ENCODE peak calls at places on chromosomes 13 and 19, in four cellular contexts. D is endodermal cell; Q is tibial nerve; N is CD4-positive, alpha-beta T cell. J is an unnamed sample.

GRCh38 chr19:850221-850978 is 1.7 kb upstream of the ELANE start:
- DNase-seq in D (peak), Q (peak), N (no peak), J (no peak)

GRCh38 chr13:76500894-76501293 is 385.3 kb downstream of the KCTD12 start:
- DNase-seq in D (no peak), Q (no peak), N (no peak), J (no peak)

GRCh38 chr13:70723732-70724131 is 615.5 kb upstream of the KLHL1 start:
- DNase-seq in D (no peak), Q (no peak), N (no peak), J (no peak)

GRCh38 chr19:5166262-5166661 is 174.3 kb downstream of the PTPRS start:
- DNase-seq in D (no peak), Q (no peak), N (no peak), J (no peak)

GRCh38 chr13:53151692-53152421 is 123.2 kb downstream of the OLFM4 start:
- DNase-seq in D (peak), Q (no peak), N (no peak), J (no peak)

GRCh38 chr13:45482571-45483173 is 17.9 kb downstream of the COG3 start:
- DNase-seq in D (no peak), Q (no peak), N (no peak), J (no peak)

GRCh38 chr19:38676878-38677646 is 29.6 kb downstream of the ACTN4 start:
- DNase-seq in D (no peak), Q (no peak), N (no peak), J (no peak)

GRCh38 chr13:67063036-67063435 is 167.1 kb downstream of the PCDH9 start:
- DNase-seq in D (no peak), Q (no peak), N (no peak), J (no peak)

GRCh38 chr19:43467730-43468129 is 2.3 kb upstream of the LYPD3 start:
- DNase-seq in D (no peak), Q (no peak), N (no peak), J (no peak)

GRCh38 chr19:10001899-10002298 is 8.4 kb downstream of the COL5A3 start:
- DNase-seq in D (peak), Q (no peak), N (no peak), J (no peak)

GRCh38 chr13:45433381-45433790 is 15.2 kb upstream of the SLC25A30 start:
- DNase-seq in D (peak), Q (no peak), N (no peak), J (no peak)

GRCh38 chr13:97810152-97810551 is 143.3 kb upstream of the IPO5 start:
- DNase-seq in D (no peak), Q (no peak), N (no peak), J (no peak)
- TF ChIP-seq CTCF in D (peak), Q (peak), N (no peak), J (no peak)

DNA sequence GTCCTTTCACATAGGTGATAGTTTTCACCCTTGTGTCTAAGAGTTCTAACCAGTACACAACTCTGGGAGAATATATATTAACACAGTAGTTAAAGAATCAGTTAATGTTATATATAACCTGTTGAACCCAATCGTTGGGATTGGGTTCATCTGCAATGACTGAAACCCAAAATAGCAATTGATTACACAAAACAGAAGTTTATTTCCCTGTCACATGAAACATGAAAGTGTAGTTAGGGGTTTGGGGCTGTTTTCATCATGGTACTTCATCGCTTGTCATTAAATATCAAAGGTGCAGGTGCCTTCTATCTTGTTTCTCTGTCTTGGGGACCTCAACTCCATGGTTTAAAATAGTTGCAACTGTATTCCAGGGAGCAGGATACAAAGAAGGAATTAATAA is 106.6 kb downstream of the TBC1D4 start:
- DNase-seq in D (no peak), Q (no peak), N (no peak), J (no peak)
- H3K27ac ChIP-seq in D (no peak), Q (no peak), N (no peak), J (no peak)

GRCh38 chr13:77828815-77829214 is 89.8 kb downstream of the EDNRB start:
- DNase-seq in D (no peak), Q (no peak), N (no peak), J (no peak)

GRCh38 chr13:77832339-77833100 is 86.1 kb downstream of the EDNRB start:
- DNase-seq in D (no peak), Q (no peak), N (no peak), J (no peak)

GRCh38 chr13:77829963-77830362 is 88.7 kb downstream of the EDNRB start:
- DNase-seq in D (no peak), Q (no peak), N (no peak), J (no peak)

GRCh38 chr13:77833331-77833863 is 85.2 kb downstream of the EDNRB start:
- DNase-seq in D (no peak), Q (no peak), N (no peak), J (no peak)

DNA sequence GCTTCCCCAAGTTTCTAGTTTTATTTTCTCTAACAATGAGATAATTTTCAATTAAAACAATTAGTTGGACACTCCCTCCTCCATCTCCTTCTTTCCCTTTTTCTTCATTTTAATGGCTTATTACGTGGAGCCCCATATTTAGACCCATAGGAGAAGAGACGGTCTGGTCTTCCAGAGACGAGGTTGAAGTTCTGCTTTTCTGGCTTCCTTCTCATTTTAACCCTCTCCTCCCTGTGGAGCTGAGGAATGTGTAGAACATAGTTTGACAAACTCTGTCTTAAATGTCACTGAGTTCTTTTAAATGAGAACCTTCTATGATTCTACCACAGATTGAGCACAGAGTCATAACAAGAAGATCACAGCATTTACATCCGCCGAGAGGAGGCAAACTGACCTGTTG is 86.8 kb downstream of the EDNRB start:
- DNase-seq in D (no peak), Q (no peak), N (no peak), J (no peak)
- TF ChIP-seq CTCF in D (no peak), Q (no peak), N (no peak), J (no peak)

GRCh38 chr13:96680898-96681297 is 313.4 kb downstream of the OXGR1 start:
- DNase-seq in D (no peak), Q (no peak), N (no peak), J (no peak)

GRCh38 chr13:96678801-96679200 is 315.5 kb downstream of the OXGR1 start:
- DNase-seq in D (no peak), Q (no peak), N (no peak), J (no peak)

GRCh38 chr13:96672016-96672415 is 322.3 kb downstream of the OXGR1 start:
- DNase-seq in D (no peak), Q (no peak), N (no peak), J (no peak)

GRCh38 chr13:96673825-96674224 is 320.5 kb downstream of the OXGR1 start:
- DNase-seq in D (no peak), Q (no peak), N (no peak), J (no peak)

GRCh38 chr13:96677029-96677428 is 317.2 kb downstream of the OXGR1 start:
- DNase-seq in D (no peak), Q (no peak), N (no peak), J (no peak)
- H3K27ac ChIP-seq in D (no peak), Q (no peak), N (no peak), J (no peak)

DNA sequence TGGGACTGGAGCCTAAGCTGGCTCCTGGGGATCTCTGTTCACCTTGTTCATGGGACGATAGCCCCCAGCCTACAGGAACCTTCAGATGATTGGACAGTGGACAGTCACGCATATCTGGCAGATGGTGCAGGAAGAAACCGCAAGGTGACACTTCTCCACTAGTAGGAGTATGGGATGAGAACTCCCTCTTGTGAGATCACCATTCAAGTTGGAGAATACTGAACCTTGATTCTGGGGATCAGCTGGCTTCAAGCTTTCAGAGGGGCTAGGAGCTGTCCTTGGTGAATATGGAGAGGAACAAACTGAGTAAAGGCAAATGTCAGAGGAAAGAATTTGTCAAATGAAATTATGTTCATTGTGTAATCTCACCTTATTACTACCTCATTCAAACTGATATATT is 204.5 kb downstream of the PDS5B start:
- DNase-seq in D (peak), Q (no peak), N (no peak), J (no peak)
- TF ChIP-seq CTCF in D (peak), Q (no peak), N (no peak), J (no peak)

DNA sequence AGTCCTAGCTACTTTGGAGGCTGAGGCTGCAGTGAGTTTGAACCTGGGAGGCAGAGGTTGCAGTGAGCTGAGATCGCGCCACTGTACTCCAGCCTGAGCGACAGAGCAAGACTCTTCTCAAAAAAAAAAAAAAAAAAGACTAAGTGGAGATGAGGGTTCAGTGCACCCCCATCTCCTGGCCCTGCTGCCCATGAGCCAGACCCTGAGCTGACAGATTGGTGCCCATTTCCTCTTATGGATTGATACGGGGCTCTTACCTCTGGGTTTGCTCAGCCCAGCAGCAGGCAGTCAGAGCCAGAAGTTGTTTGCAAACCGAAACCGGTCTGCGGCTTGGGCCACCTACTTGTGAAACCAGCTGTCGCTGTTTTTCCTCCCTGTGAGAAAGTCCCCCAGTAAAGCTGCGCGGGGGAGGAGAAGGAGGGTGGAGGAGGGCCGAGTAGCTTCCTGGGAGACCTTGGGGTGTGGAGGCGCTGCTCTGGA is 36.9 kb downstream of the ARRDC2 start:
- DNase-seq in D (peak), Q (peak), N (peak), J (peak)
- H3K27ac ChIP-seq in D (no peak), Q (peak), N (peak), J (peak)

DNA sequence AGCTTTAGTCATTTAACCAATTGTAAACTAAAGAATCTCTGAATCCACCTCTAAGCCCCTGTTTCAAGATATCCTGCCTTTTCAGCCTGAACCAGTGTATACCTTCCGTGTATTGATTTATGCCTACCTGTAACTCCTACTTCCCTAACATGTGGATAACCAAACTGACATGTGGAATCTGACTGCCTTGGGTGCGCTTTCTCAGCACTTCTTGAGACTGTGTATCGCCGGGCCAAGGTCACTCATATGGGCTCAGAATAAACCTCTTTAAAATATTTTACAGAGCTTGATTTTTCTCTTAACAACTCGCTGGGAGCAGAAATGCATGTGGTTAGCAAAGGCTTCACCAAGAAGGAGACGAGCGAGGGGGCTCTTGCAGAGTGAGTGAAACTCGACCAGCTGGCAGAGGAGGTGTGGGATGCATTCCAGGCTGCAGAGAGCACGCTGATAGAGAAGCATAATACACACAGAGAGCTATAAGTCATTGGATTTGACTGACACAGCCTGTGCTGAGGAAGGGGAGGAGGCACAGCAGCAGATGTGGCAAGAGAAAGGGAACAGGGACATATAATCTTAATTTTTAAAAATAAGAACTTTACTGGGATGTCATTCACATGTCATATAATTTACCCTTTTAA is 268.2 kb upstream of the MAB21L1 start:
- DNase-seq in D (no peak), Q (no peak), N (no peak), J (no peak)
- TF ChIP-seq CTCF in D (no peak), Q (no peak), N (no peak), J (no peak)

DNA sequence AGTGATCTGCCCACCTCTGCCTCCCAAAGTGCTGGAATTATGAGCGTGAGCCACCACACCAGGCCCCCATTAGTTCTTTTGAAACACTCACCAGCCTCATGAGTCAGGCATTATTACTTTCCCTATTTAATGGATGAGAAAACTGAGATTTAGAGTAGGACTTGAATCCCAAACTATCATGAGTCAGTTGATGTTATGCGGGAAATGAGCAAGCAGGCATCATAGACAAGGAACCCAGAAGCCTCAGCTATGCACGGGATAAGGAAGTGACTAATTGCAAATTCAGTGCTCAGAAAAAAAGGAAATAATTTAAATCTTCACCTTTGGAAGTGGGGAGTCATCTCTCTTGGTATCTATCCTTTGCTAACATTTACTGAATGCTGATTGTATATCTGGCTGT is 217.5 kb downstream of the ABCC4 start:
- DNase-seq in D (no peak), Q (no peak), N (no peak), J (no peak)
- H3K27ac ChIP-seq in D (no peak), Q (no peak), N (no peak), J (no peak)

GRCh38 chr13:32905864-32906180 is 110.4 kb upstream of the KL start:
- DNase-seq in D (no peak), Q (no peak), N (no peak), J (no peak)

GRCh38 chr13:32917504-32917903 is 98.7 kb upstream of the KL start:
- DNase-seq in D (no peak), Q (no peak), N (no peak), J (no peak)

GRCh38 chr13:32910530-32910929 is 105.7 kb upstream of the KL start:
- DNase-seq in D (no peak), Q (no peak), N (no peak), J (no peak)

GRCh38 chr13:32914686-32915085 is 101.5 kb upstream of the KL start:
- DNase-seq in D (no peak), Q (no peak), N (no peak), J (no peak)

GRCh38 chr13:32911506-32911905 is 104.7 kb upstream of the KL start:
- DNase-seq in D (peak), Q (no peak), N (no peak), J (no peak)
- TF ChIP-seq CTCF in D (peak), Q (peak), N (no peak), J (peak)

GRCh38 chr13:99230991-99231390 is 27.2 kb downstream of the GPR18 start:
- DNase-seq in D (no peak), Q (no peak), N (no peak), J (no peak)
- H3K27ac ChIP-seq in D (no peak), Q (no peak), N (no peak), J (no peak)